ENCODE peak calls at places on chromosomes 6 and 20, in six cellular contexts. B, P, Z, S, X and O are unnamed samples. For H3K9me3, the result is how much of the 10 kb centered on the place peaks cover.

GRCh38 chr6:10414766-10415592 is at the start of gene TFAP2A:
- DNase-seq in P (no peak), B (peak), Z (no peak), S (no peak), X (no peak), O (peak)

GRCh38 chr6:159979136-159979874 is 10.4 kb downstream of the IGF2R start:
- DNase-seq in Z (no peak), B (no peak), P (no peak), S (no peak), X (peak), O (no peak)

GRCh38 chr6:72619883-72620696 is 1.8 kb upstream of the KCNQ5 start:
- DNase-seq in S (peak), Z (peak), B (no peak), X (peak), P (peak), O (no peak)

GRCh38 chr6:23524556-23524955 is 601.5 kb upstream of the NRSN1 start:
- DNase-seq in Z (no peak), B (no peak), P (no peak), X (no peak), S (no peak), O (no peak)

GRCh38 chr20:2108987-2109386 is 7.4 kb downstream of the STK35 start:
- DNase-seq in P (no peak), X (no peak), Z (no peak), S (no peak), B (no peak), O (no peak)

GRCh38 chr6:104639671-104640070 is 220.0 kb downstream of the HACE1 start:
- DNase-seq in X (no peak), S (no peak), B (no peak), Z (no peak), P (no peak), O (no peak)

GRCh38 chr20:20233041-20233514 is 134.8 kb upstream of the INSM1 start:
- DNase-seq in P (no peak), X (no peak), S (no peak), B (no peak), Z (no peak), O (no peak)

GRCh38 chr20:45842169-45842812 is 8.7 kb downstream of the SNX21 start:
- DNase-seq in P (no peak), Z (no peak), X (peak), B (peak), S (no peak), O (no peak)

GRCh38 chr6:75044846-75045245 is 161.0 kb downstream of the COL12A1 start:
- DNase-seq in B (no peak), X (no peak), S (no peak), P (no peak), Z (no peak), O (no peak)

GRCh38 chr6:1436334-1437306 is 47.2 kb downstream of the FOXF2 start:
- DNase-seq in S (no peak), Z (peak), B (peak), P (peak), X (peak), O (peak)

GRCh38 chr6:92710048-92710447 is 709.3 kb downstream of the EPHA7 start:
- DNase-seq in S (no peak), B (no peak), Z (no peak), P (no peak), X (no peak), O (no peak)

GRCh38 chr20:44402391-44403193 is 47.1 kb downstream of the HNF4A start:
- DNase-seq in P (no peak), Z (no peak), X (peak), B (no peak), S (peak), O (no peak)

GRCh38 chr20:44401770-44402390 is 46.4 kb downstream of the HNF4A start:
- DNase-seq in Z (no peak), B (no peak), S (no peak), X (no peak), P (no peak), O (no peak)

GRCh38 chr20:44400671-44401051 is 45.2 kb downstream of the HNF4A start:
- DNase-seq in X (no peak), S (peak), Z (no peak), P (no peak), B (no peak), O (no peak)

GRCh38 chr20:44399446-44399845 is 43.9 kb downstream of the HNF4A start:
- DNase-seq in Z (no peak), S (no peak), P (no peak), X (no peak), B (no peak), O (no peak)

DNA sequence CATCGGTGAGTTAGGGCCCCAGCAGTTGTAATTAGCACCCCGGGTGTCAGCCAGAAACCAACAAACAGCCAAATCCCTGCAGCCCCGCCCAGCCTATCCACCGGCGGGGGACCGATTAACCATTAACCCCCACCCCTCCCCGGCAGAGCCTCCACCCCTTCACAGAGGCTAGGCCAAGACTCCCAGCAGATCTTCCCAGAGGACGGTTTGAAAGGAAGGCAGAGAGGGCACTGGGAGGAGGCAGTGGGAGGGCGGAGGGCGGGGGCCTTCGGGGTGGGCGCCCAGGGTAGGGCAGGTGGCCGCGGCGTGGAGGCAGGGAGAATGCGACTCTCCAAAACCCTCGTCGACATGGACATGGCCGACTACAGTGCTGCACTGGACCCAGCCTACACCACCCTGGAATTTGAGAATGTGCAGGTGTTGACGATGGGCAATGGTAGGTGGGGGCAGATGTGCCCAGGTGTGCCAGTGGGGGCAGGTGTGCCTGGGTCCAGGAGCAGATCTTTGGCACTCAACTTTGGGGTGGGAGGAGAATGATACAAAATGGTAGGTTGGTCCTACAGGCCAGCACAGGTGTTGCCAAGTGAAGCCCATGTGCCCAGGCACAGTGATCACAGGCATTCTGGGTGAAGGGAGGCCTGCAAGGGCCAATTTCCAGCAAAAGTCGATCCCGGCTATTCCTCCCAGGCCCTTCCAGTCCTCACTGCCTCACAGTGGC is 45.7 kb downstream of the HNF4A start:
- DNase-seq in B (no peak), S (peak), Z (no peak), X (peak), P (no peak), O (peak)
- TF ChIP-seq CTCF in B (no peak), S (no peak), Z (no peak), X (no peak), P (no peak), O (no peak)

GRCh38 chr6:286681-287499 is 5.4 kb upstream of the DUSP22 start:
- DNase-seq in P (no peak), B (no peak), Z (no peak), X (no peak), S (no peak), O (no peak)
- H3K9me3 ChIP-seq in P (under half), B (under half), Z (under half), X (under half), S (under half), O (under half)

DNA sequence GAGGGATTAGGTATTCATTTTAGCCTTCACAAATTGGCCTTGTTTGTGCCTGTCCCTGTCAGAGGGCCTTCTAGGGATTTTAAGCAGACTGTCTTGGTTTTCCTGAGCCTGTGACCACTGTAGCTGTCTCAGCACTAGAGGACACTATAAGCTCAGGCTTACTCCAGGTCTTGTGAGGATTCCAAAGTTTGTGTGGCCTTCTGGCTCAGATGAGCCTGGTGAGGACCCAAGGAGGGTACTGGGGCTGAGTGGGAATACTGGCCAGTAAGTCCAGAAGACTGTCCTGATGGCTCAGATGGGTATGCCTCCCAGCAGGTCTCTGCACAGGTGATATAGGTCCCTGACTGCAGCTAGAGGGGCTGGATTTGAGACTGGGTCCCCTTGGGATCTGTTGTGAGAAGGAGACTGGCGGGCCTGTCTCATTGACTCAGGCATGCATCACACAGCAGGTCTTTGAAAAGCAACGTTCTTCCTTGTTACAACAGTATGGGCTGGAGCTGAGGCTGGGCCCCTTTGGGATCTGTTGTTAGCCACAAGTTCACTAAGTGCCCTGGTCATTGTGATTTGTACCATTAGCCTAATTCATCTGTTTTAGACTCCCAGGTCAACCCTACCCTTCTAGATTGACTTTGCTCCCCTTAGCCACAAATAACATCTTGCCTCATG is 26.3 kb upstream of the TFB1M start:
- DNase-seq in B (no peak), Z (no peak), X (no peak), P (no peak), S (no peak), O (no peak)
- TF ChIP-seq CTCF in B (no peak), Z (no peak), X (no peak), P (no peak), S (no peak), O (no peak)

GRCh38 chr20:62101078-62101477 is 21.2 kb upstream of the LSM14B start:
- DNase-seq in B (no peak), S (no peak), Z (no peak), X (no peak), P (no peak), O (no peak)

GRCh38 chr20:62097881-62098407 is 24.3 kb upstream of the LSM14B start:
- DNase-seq in S (no peak), X (no peak), P (no peak), Z (no peak), B (no peak), O (no peak)

GRCh38 chr20:62096421-62097380 is 25.6 kb upstream of the LSM14B start:
- DNase-seq in S (no peak), X (no peak), P (no peak), B (no peak), Z (no peak), O (no peak)
- H3K9me3 ChIP-seq in S (under half), X (under half), P (under half), B (under half), Z (under half), O (under half)

DNA sequence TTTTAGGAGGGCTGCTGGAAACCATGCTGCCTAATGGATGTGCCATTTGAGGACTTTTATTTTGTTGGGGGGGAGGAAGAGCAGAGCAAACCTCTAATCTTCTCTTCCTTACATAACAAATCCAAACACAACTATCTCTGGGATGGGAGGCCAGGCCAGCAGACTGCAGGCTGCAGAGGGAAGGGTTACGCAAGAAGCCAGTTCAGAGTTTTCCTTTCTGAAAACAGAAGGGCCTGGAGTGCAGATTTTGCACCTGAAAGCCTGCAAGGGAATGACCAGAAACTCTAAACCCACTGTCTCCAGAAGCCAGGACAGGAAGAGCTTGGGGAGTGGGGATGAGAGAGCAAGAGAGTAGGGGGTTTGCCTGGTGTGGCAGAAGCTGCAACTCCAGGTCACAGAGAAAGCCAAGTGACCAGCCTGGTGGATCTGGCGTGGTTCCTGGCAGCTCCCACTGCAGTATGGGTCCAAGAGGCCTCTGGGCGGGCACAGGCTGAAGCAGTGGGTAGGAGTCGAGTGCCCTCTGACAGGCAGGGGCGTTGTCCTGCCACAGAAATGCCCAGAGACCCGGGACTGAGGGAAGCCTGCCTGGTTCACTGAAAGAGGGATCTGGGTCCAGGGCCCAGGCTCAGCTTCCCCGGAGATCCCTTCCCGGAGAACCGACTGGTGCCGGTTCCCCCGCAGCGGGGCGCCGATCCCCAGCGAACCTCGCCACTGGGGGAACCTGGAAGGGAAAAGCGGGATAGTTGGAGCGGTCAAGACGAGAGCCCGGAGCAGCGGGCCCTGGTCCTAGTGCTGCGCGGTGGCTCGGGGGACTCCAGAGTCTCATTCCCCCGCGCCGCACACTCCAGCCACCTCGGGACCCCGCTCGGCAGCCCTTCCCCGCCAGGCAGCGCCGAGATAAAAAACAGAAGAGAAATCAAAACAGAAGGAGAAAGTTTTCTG is 6.7 kb downstream of the MAFB start:
- DNase-seq in X (no peak), S (no peak), P (no peak), Z (no peak), B (no peak), O (no peak)
- TF ChIP-seq CTCF in X (no peak), S (no peak), P (no peak), Z (no peak), B (no peak), O (no peak)

DNA sequence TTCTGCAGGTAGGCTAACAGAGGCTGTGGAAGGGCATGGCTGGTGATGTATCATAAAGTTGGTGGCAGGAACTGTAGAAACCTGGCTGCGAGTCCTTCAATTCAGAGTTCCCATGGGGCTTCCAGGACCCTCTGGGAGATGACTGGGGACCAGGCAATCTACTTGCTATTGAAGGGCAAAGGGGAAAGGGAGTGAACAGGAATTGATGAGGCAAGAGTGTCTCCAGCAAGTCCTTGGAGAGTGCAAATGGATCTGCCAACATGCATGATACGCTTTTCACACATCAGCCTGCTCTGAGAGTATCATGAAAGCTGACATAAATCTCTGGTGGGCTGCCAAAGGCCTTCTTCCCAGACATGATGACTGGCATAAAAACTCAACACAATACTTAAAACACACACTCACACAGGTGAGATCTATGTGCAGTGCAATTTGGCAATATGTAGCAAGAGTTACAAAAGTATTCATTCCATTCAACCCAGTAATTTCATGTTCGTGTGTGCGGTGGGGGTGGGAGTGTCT is 759.1 kb downstream of the PTPRT start:
- DNase-seq in Z (no peak), P (no peak), B (no peak), X (no peak), S (no peak), O (no peak)
- H3K9me3 ChIP-seq in Z (under half), P (under half), B (under half), X (under half), S (under half), O (under half)

DNA sequence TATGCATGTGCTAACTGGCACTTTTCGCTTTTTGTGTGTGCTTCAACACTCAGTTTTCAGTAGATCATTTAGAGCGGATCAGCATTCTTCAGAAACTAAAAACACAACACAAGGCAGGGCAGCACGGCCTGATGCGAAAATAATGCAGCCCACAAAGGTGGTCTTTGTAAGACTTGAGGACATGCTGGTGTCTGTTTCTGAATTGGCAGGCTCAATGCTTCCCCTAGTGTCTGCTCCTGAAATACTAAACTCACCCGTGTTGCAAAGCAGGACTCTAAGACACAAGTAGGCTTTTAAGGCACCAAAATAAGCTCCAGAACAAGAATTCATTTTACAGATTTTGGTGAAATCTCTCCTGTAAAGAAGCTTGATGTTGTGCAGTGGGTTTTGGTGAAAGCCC is 676.5 kb downstream of the TENT5A start:
- DNase-seq in P (no peak), Z (no peak), S (no peak), B (no peak), X (no peak), O (no peak)
- TF ChIP-seq CTCF in P (no peak), Z (no peak), S (peak), B (no peak), X (no peak), O (peak)

GRCh38 chr6:164690241-164690640 is 619.2 kb downstream of the C6orf118 start:
- DNase-seq in Z (no peak), S (no peak), P (no peak), X (no peak), B (no peak), O (no peak)
- H3K9me3 ChIP-seq in Z (under half), S (under half), P (under half), X (under half), B (under half), O (under half)